ENCODE peak calls at places on chromosome 12, in four cellular contexts. O, I, Q and G are unnamed samples.

GRCh38 chr12:83841620-83842019 is 1071.0 kb downstream of the SLC6A15 start:
- DNase-seq in I (no peak), O (no peak), Q (no peak), G (peak; percentile 28)

GRCh38 chr12:22287776-22288621 is 46.5 kb downstream of the ST8SIA1 start:
- DNase-seq in I (peak; percentile 47), Q (no peak), O (no peak), G (peak; percentile 62)

GRCh38 chr12:54719691-54720090 is 71.5 kb upstream of the DCD start:
- DNase-seq in I (no peak), Q (no peak), O (no peak), G (no peak)

GRCh38 chr12:132248439-132249157 is 80.8 kb downstream of the GALNT9 start:
- DNase-seq in Q (no peak), I (no peak), O (no peak), G (no peak)

GRCh38 chr12:26286186-26286585 is 90.8 kb downstream of the SSPN start:
- DNase-seq in O (no peak), I (no peak), Q (no peak), G (no peak)

GRCh38 chr12:102174117-102174516 is 23.5 kb downstream of the PMCH start:
- DNase-seq in O (no peak), Q (no peak), I (no peak), G (no peak)

GRCh38 chr12:115158816-115159215 is 474.8 kb upstream of the TBX3 start:
- DNase-seq in I (no peak), O (no peak), Q (no peak), G (no peak)

GRCh38 chr12:12819752-12820311 is 6.7 kb downstream of the DDX47 start:
- DNase-seq in O (no peak), Q (no peak), I (no peak), G (peak; percentile 89)

GRCh38 chr12:82966160-82966559 is 279.5 kb downstream of the TMTC2 start:
- DNase-seq in Q (no peak), I (no peak), O (no peak), G (no peak)

GRCh38 chr12:22459872-22460490 is 84.4 kb downstream of the C2CD5 start:
- DNase-seq in I (peak; percentile 91), O (no peak), Q (no peak), G (peak; percentile 44)

GRCh38 chr12:120984351-120984898 is 6.1 kb downstream of the HNF1A start:
- DNase-seq in I (peak; percentile 26), Q (no peak), O (no peak), G (no peak)

GRCh38 chr12:71415336-71416231 is 24.0 kb upstream of the LGR5 start:
- DNase-seq in I (peak; percentile 86), O (peak; percentile 29), Q (no peak), G (peak; percentile 45)

GRCh38 chr12:107400686-107401447 is 284.7 kb upstream of the PWP1 start:
- DNase-seq in Q (no peak), O (no peak), I (no peak), G (no peak)

GRCh38 chr12:131471271-131471905 is 239.5 kb upstream of the SFSWAP start:
- DNase-seq in O (no peak), I (no peak), Q (no peak), G (no peak)

GRCh38 chr12:109781668-109782321 is 51.4 kb downstream of the TRPV4 start:
- DNase-seq in O (no peak), I (no peak), Q (no peak), G (no peak)

GRCh38 chr12:39176376-39176775 is 266.5 kb downstream of the KIF21A start:
- DNase-seq in Q (no peak), I (no peak), O (no peak), G (no peak)

GRCh38 chr12:59698599-59698998 is 102.8 kb downstream of the SLC16A7 start:
- DNase-seq in I (no peak), Q (no peak), O (no peak), G (peak; percentile 20)

GRCh38 chr12:34393821-34394150 is 371.5 kb downstream of the ALG10 start:
- DNase-seq in Q (peak; percentile 37), I (no peak), O (no peak), G (no peak)

GRCh38 chr12:10540776-10541205 is 35.1 kb downstream of the EIF2S3B start:
- DNase-seq in I (no peak), O (no peak), Q (no peak), G (peak; percentile 88)

GRCh38 chr12:28958553-28959195 is 190.4 kb upstream of the FAR2 start:
- DNase-seq in O (no peak), Q (no peak), I (no peak), G (peak; percentile 57)

GRCh38 chr12:28967426-28967825 is 181.7 kb upstream of the FAR2 start:
- DNase-seq in I (no peak), O (no peak), Q (no peak), G (no peak)

GRCh38 chr12:28966049-28966778 is 182.9 kb upstream of the FAR2 start:
- DNase-seq in I (no peak), O (peak; percentile 75), Q (no peak), G (no peak)

GRCh38 chr12:28961948-28962384 is 187.1 kb upstream of the FAR2 start:
- DNase-seq in Q (no peak), O (no peak), I (no peak), G (peak; percentile 63)

GRCh38 chr12:28963554-28963953 is 185.5 kb upstream of the FAR2 start:
- DNase-seq in Q (no peak), I (peak; percentile 64), O (no peak), G (peak; percentile 60)
- TF ChIP-seq CTCF in Q (no peak), I (peak; percentile 73), O (peak; percentile 29), G (peak; percentile 88)

GRCh38 chr12:53044896-53045571 is 4.8 kb upstream of the TNS2 start:
- DNase-seq in I (no peak), Q (no peak), O (peak; percentile 5), G (no peak)

GRCh38 chr12:53045646-53046045 is 4.2 kb upstream of the TNS2 start:
- DNase-seq in I (no peak), O (peak; percentile 72), Q (no peak), G (no peak)

GRCh38 chr12:53047221-53048032 is 2.4 kb upstream of the TNS2 start:
- DNase-seq in I (peak; percentile 86), Q (peak; percentile 91), O (peak; percentile 83), G (no peak)

GRCh38 chr12:53048033-53048779 is 1.7 kb upstream of the TNS2 start:
- DNase-seq in O (peak; percentile 80), I (peak; percentile 47), Q (peak; percentile 93), G (no peak)

DNA sequence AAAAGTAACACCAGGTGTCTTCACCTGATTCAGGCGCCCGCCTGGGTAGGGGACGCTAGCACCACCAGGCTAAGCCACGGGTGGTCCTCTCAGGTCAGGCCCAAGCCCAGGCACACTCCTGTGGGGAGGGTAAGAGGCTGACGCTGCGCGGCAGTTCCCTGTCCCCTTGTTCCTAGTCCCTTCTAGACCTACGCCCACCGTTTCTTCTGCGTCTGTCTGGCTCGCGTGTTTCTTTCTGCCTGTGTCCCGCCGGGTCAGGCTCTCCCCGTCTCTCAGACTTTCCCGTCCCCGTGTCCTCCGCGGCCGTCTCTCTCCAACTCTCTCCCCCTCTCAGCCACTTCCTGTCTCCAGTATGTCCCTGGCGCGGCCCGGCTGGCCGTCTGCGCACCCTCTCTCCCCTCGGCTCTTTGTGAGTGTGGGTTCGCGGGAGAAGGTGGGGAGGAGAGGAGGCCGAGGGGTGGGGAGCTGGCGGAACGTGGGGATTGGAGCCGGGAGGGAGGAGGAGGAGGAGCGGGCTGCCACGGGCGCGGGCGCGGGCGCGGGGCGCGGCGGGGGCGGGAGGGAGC is 3.1 kb upstream of the TNS2 start:
- DNase-seq in Q (peak; percentile 94), O (peak; percentile 89), I (peak; percentile 79), G (peak; percentile 50)
- H3K27ac ChIP-seq in Q (peak overlapping the region; percentile 98), O (peak overlapping the region; percentile 99), I (peak overlapping the region; percentile 69), G (peak overlapping the region; percentile 17)

GRCh38 chr12:106224392-106224706 is 23.5 kb downstream of the CKAP4 start:
- DNase-seq in O (no peak), I (no peak), Q (no peak), G (no peak)
- TF ChIP-seq CTCF in O (peak; percentile 4), I (no peak), Q (no peak), G (no peak)

DNA sequence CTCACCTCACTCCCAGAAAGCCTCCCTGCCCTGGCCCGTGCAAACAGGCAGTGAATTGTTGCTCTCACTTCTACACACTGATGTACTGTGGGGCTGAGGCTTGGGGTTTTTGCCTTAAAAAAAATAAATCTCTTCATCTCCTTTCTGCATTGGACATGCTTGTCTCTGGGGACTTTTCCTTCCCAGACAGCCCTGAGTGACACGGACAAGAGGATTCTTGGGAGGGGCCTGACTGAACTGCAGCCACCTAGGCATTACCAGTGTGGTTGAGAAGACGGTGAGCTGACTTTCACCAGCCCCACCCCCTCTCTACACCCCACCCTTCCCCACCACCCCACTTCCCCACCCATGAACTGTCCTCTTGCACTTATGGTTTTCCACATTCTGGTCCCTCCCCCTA is 51.6 kb upstream of the PARP11 start:
- DNase-seq in I (no peak), O (no peak), Q (no peak), G (no peak)
- H3K27ac ChIP-seq in I (no peak overlapping the region), O (no peak overlapping the region), Q (no peak overlapping the region), G (no peak overlapping the region)

DNA sequence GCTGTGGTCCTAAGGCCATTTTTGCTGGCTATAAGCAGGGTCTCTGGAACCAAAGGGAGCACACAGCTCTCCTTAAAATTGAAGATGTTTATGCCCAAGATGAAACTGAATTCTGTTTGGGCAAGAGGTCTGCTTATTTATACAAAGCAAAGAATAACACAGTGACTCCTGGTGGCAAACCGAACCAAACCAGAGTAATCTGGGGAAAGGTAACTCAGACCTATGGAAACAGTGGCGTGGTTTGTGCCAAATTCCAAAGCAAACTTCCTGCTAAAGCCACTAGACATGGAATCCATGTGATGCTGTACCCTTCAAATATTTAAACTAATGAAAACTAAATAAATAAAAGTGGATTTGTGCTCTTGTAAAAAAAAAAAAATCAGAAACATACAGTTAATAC is 29.6 kb upstream of the BICDL1 start:
- DNase-seq in Q (no peak), O (no peak), I (peak; percentile 21), G (no peak)
- TF ChIP-seq CTCF in Q (no peak), O (no peak), I (peak; percentile 35), G (no peak)

DNA sequence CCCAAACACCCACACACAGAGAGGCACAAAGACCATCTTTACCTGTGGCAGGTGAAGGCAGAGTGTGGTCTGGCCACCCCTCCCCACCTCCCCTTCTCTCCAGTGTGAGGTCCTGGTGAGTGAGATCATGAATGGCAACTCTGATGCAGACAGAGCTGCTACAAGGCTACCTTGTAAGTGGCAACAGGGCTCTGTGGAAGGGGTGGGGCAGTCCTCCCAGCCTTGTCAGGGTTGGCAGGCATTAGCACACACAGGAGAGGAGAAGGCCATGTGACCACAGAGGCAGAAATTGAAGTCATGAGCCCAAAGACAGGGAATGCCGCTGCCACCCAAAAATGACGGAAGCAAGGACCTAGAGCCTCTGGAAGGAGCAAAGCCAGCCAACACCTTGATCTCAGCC is 30.7 kb downstream of the VWF start:
- DNase-seq in I (no peak), O (no peak), Q (no peak), G (no peak)
- H3K27ac ChIP-seq in I (no peak overlapping the region), O (no peak overlapping the region), Q (no peak overlapping the region), G (peak overlapping the region; percentile 60)